ENCODE peak calls at places on chromosomes 12 and 14, in seven cellular contexts. V is heart left ventricle, O is RWPE2, H is psoas muscle, D is astrocyte, N is breast epithelium, W is IMR-90. E is an unnamed sample.

GRCh38 chr14:100376751-100377171 is 53.6 kb downstream of the SLC25A47 start:
- DNase-seq in H (no peak), N (no peak), O (no peak), D (no peak), W (peak; percentile 23), V (no peak), E (no peak)

GRCh38 chr12:70982286-70982685 is 61.7 kb upstream of the PTPRR start:
- DNase-seq in W (peak; percentile 38), V (no peak), O (no peak), D (peak; percentile 77), N (no peak), H (no peak), E (no peak)

GRCh38 chr12:108079731-108080130 is 49.4 kb upstream of the WSCD2 start:
- DNase-seq in H (no peak), V (no peak), O (no peak), N (no peak), W (no peak), D (no peak), E (no peak)

GRCh38 chr12:108594-108993 is 42.0 kb downstream of the IQSEC3 start:
- DNase-seq in V (peak; percentile 35), W (no peak), O (no peak), N (no peak), H (peak; percentile 72), D (no peak), E (no peak)

GRCh38 chr12:6613776-6614512 is 6.8 kb upstream of the CHD4 start:
- DNase-seq in O (peak; percentile 81), N (peak; percentile 93), H (peak; percentile 95), D (peak; percentile 94), V (peak; percentile 94), W (peak; percentile 99), E (peak; percentile 59)

GRCh38 chr12:90958995-90959394 is 4.0 kb upstream of the CCER1 start:
- DNase-seq in D (no peak), O (no peak), H (no peak), V (no peak), W (peak; percentile 31), N (no peak), E (no peak)

GRCh38 chr14:81435578-81436295 is 35.6 kb upstream of the STON2 start:
- DNase-seq in W (peak; percentile 2), V (peak; percentile 42), O (peak; percentile 76), N (no peak), D (no peak), H (peak; percentile 80), E (peak; percentile 6)

GRCh38 chr14:69580009-69580577 is 5.4 kb upstream of the CCDC177 start:
- DNase-seq in D (peak; percentile 91), N (no peak), O (no peak), H (no peak), W (peak; percentile 96), V (no peak), E (no peak)

GRCh38 chr14:104108570-104109060 is 23.1 kb downstream of the ASPG start:
- DNase-seq in H (peak; percentile 26), O (peak; percentile 78), N (no peak), D (no peak), V (no peak), W (no peak), E (no peak)

GRCh38 chr12:78240827-78241226 is 410.1 kb downstream of the NAV3 start:
- DNase-seq in N (no peak), W (no peak), O (no peak), V (no peak), H (no peak), D (no peak), E (no peak)

GRCh38 chr12:93645702-93646101 is 31.5 kb upstream of the CRADD start:
- DNase-seq in W (peak; percentile 71), H (no peak), V (no peak), O (no peak), N (no peak), D (peak; percentile 57), E (no peak)

GRCh38 chr14:60563113-60563512 is 54.2 kb downstream of the SIX6 start:
- DNase-seq in V (no peak), O (no peak), W (peak; percentile 74), D (peak; percentile 57), H (no peak), N (no peak), E (no peak)

GRCh38 chr14:96592591-96593388 is 90.6 kb downstream of the PAPOLA start:
- DNase-seq in W (peak; percentile 17), O (no peak), D (peak; percentile 8), H (peak; percentile 64), N (no peak), V (peak; percentile 25), E (peak; percentile 41)

GRCh38 chr12:124761876-124762275 is 101.8 kb downstream of the SCARB1 start:
- DNase-seq in O (no peak), N (no peak), W (no peak), D (peak; percentile 73), H (no peak), V (no peak), E (no peak)

GRCh38 chr12:3161861-3162260 is 84.7 kb downstream of the TSPAN9 start:
- DNase-seq in V (no peak), N (no peak), D (no peak), H (peak; percentile 23), W (no peak), O (no peak), E (no peak)

DNA sequence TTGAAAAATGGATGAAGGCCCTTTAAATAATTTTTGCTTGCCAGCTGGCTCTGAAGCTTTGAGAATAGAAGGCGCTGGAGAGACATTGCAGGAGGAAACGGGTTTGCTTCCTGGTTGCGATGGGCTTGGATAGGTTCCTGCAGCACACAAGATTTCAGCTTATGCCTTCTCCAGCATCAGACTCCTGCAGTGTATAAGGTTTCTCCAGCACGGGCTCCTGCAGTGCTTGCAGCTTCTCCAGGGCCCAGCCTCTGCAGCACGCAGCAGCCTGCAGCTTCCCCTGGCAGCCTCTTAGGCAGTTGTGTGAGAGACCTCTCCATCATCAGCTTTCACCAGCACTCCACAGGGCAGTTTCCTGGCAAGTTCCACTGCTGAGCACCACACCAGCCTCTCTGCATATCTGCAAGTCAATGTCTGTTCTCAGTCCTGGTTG is 78.7 kb upstream of the ZDHHC17 start:
- DNase-seq in O (no peak), H (no peak), N (no peak), W (peak; percentile 55), V (peak; percentile 31), D (no peak), E (no peak)
- H3K4me3 ChIP-seq in O (no peak overlapping the region), H (no peak overlapping the region), N (no peak overlapping the region), W (no peak overlapping the region), V (no peak overlapping the region), D (no peak overlapping the region), E (no peak overlapping the region)

GRCh38 chr12:113786107-113786506 is 180.0 kb downstream of the RBM19 start:
- DNase-seq in N (no peak), V (no peak), D (no peak), W (no peak), H (no peak), O (no peak), E (no peak)

GRCh38 chr12:113781415-113782198 is 184.5 kb downstream of the RBM19 start:
- DNase-seq in N (no peak), O (no peak), W (peak; percentile 59), V (no peak), D (peak; percentile 23), H (no peak), E (no peak)

GRCh38 chr12:113788020-113788856 is 177.9 kb downstream of the RBM19 start:
- DNase-seq in H (no peak), W (peak; percentile 35), N (no peak), D (no peak), V (no peak), O (no peak), E (no peak)

GRCh38 chr12:113779774-113780173 is 186.4 kb downstream of the RBM19 start:
- DNase-seq in W (no peak), O (no peak), V (no peak), D (no peak), N (no peak), H (no peak), E (no peak)

DNA sequence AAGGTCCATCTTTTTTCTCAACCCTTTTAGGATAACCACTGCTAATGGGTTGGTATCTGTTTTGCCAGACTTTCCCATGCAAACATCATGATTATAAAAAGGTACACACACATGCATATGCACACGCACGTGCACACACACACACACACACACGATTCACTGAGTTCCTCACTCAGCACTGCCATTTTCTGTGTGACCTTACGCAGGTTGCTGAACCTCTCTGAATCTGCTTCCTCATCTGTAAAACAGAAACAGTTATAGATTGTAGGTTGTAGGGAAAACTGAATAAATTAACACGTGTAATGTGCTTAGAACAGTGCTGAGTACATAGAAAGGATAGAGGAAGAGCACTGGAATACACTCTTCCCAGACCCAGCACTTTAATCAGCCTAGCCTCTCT is 182.3 kb downstream of the RBM19 start:
- DNase-seq in D (no peak), O (no peak), N (no peak), V (no peak), W (no peak), H (no peak), E (no peak)
- H3K4me1 ChIP-seq in D (no peaks in the 10 kb centered on the region), O (no peaks in the 10 kb centered on the region), N (no peaks in the 10 kb centered on the region), V (no peaks in the 10 kb centered on the region), W (no peaks in the 10 kb centered on the region), H (no peaks in the 10 kb centered on the region), E (no peaks in the 10 kb centered on the region)

DNA sequence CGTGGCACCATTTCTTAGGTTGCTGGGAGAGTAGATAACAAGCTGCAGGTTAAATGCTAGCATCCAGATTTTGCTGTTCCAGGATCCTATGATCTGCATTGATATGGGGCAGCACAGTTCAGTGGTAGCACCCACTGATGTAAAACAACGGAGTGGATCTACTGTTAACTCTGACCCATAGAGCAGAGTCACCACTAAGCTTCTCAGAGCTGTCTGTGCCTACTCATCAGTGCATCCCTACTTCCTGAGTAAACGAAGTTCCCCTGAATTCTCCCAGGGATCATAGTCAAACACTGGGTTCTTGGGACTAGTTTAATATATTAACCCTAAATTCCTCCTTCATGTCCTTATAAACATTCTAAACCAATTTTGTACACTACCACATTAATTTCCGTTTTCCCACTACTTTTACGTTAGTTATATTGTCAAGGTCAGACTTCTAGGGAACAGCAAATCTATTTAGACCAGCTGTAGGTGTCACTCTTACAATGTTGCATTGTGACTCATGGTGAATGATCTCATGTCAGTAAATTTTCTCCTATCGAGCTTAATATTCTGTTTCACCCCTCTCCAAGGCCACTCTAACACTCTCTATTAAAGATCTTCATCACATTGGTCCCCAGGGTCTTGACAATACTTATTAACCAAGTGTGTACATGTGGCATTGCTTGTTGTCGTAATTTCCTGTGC is 10.3 kb downstream of the RERGL start:
- DNase-seq in D (no peak), V (no peak), N (no peak), W (no peak), O (no peak), H (no peak), E (no peak)
- TF ChIP-seq CTCF in D (no peak), V (no peak), N (no peak), W (no peak), O (no peak), H (no peak), E (no peak)

GRCh38 chr12:131713349-131713748 is 2.5 kb downstream of the SFSWAP start:
- DNase-seq in N (no peak), V (no peak), W (no peak), O (no peak), D (no peak), H (no peak), E (no peak)
- H3K4me3 ChIP-seq in N (no peak overlapping the region), V (no peak overlapping the region), W (no peak overlapping the region), O (no peak overlapping the region), D (no peak overlapping the region), H (no peak overlapping the region), E (no peak overlapping the region)

GRCh38 chr12:68450947-68451260 is 118.7 kb upstream of the MDM1 start:
- DNase-seq in O (no peak), D (no peak), H (no peak), W (no peak), N (no peak), V (no peak), E (no peak)
- H3K4me1 ChIP-seq in O (no peaks in the 10 kb centered on the region), D (peaks cover 13% of the 10 kb centered on the region), H (peaks cover 24% of the 10 kb centered on the region), W (peaks cover 9% of the 10 kb centered on the region), N (peaks cover 6% of the 10 kb centered on the region), V (peaks cover 5% of the 10 kb centered on the region), E (peaks cover 78% of the 10 kb centered on the region)

GRCh38 chr12:49549735-49550710 is 11.2 kb downstream of the KCNH3 start:
- DNase-seq in H (no peak), N (no peak), V (no peak), O (no peak), W (no peak), D (no peak), E (no peak)
- TF ChIP-seq CTCF in H (no peak), N (no peak), V (no peak), O (no peak), W (no peak), D (no peak), E (no peak)